ENCODE peak calls at places on chromosomes 1 and 21, in four cellular contexts. L, F, W and M are unnamed samples.
A peak's percentile ranks its signal among the peaks of the same experiment; 100 is the strongest.

GRCh38 chr1:178388398-178389161 is 108.2 kb downstream of the CLEC20A start:
- DNase-seq in L (peak; percentile 70), F (no peak), W (no peak), M (no peak)

GRCh38 chr1:187384504-187384903 is 555.8 kb downstream of the PLA2G4A start:
- DNase-seq in F (no peak), W (no peak), L (no peak), M (no peak)

GRCh38 chr1:116902718-116903390 is 6.9 kb upstream of the PTGFRN start:
- DNase-seq in F (no peak), W (no peak), L (no peak), M (no peak)

GRCh38 chr1:2360588-2361364 is 30.6 kb downstream of the MORN1 start:
- DNase-seq in L (peak; percentile 5), F (no peak), W (no peak), M (no peak)

GRCh38 chr1:67336783-67337182 is 29.1 kb downstream of the IL12RB2 start:
- DNase-seq in W (no peak), L (no peak), F (no peak), M (peak; percentile 52)

GRCh38 chr1:9538669-9539164 is 548 bp upstream of the SLC25A33 start:
- DNase-seq in F (no peak), W (no peak), L (no peak), M (no peak)

GRCh38 chr1:37739222-37739621 is 25.7 kb downstream of the EPHA10 start:
- DNase-seq in F (peak; percentile 77), L (no peak), W (peak; percentile 59), M (no peak)

GRCh38 chr1:156655904-156656516 is 14.1 kb downstream of the BCAN start:
- DNase-seq in F (no peak), L (no peak), W (no peak), M (no peak)

GRCh38 chr1:230270185-230270939 is 155.8 kb downstream of the PGBD5 start:
- DNase-seq in L (peak; percentile 7), F (no peak), W (no peak), M (no peak)

GRCh38 chr21:34732388-34732821 is 63.6 kb downstream of the CLIC6 start:
- DNase-seq in L (no peak), W (no peak), F (no peak), M (no peak)

GRCh38 chr1:59107516-59107915 is 189.4 kb upstream of the FGGY start:
- DNase-seq in F (no peak), L (no peak), W (no peak), M (no peak)

GRCh38 chr1:147598631-147599361 is 57.5 kb downstream of the BCL9 start:
- DNase-seq in L (peak; percentile 15), F (no peak), W (peak; percentile 76), M (peak; percentile 63)

GRCh38 chr1:193157360-193157759 is 29.1 kb downstream of the B3GALT2 start:
- DNase-seq in W (peak; percentile 7), F (no peak), L (no peak), M (no peak)

GRCh38 chr1:193156117-193156825 is 30.1 kb downstream of the B3GALT2 start:
- DNase-seq in F (no peak), L (no peak), W (no peak), M (no peak)

GRCh38 chr1:193156826-193157142 is 29.6 kb downstream of the B3GALT2 start:
- DNase-seq in W (no peak), F (no peak), L (no peak), M (no peak)
- H4K20me1 ChIP-seq in W (no peaks in the 10 kb centered on the region), F (peaks cover 13% of the 10 kb centered on the region), L (peaks cover 6% of the 10 kb centered on the region), M (no peaks in the 10 kb centered on the region)

GRCh38 chr1:225424562-225425210 is 3.2 kb downstream of the LBR start:
- DNase-seq in W (no peak), L (peak; percentile 56), F (no peak), M (no peak)
- H4K20me1 ChIP-seq in W (peaks cover 39% of the 10 kb centered on the region), L (peaks cover 31% of the 10 kb centered on the region), F (peaks cover 8% of the 10 kb centered on the region), M (peaks cover 73% of the 10 kb centered on the region)

GRCh38 chr1:202133989-202134388 is 10.5 kb downstream of the ARL8A start:
- DNase-seq in F (no peak), W (no peak), L (no peak), M (no peak)

GRCh38 chr1:202133016-202133415 is 10.3 kb downstream of the GPR37L1 start:
- DNase-seq in W (peak; percentile 4), L (no peak), F (no peak), M (no peak)

GRCh38 chr1:202133521-202133920 is 10.8 kb downstream of the GPR37L1 start:
- DNase-seq in F (no peak), W (no peak), L (no peak), M (no peak)

GRCh38 chr1:202134645-202135172 is 9.8 kb downstream of the ARL8A start:
- DNase-seq in W (no peak), F (no peak), L (no peak), M (no peak)

GRCh38 chr1:202135221-202135721 is 9.3 kb downstream of the ARL8A start:
- DNase-seq in F (peak; percentile 24), L (peak; percentile 54), W (peak; percentile 84), M (peak; percentile 59)
- H4K20me1 ChIP-seq in F (no peaks in the 10 kb centered on the region), L (peaks cover 53% of the 10 kb centered on the region), W (peaks cover 18% of the 10 kb centered on the region), M (peaks cover 43% of the 10 kb centered on the region)

GRCh38 chr1:109399326-109399957 is 1.7 kb upstream of the SORT1 start:
- DNase-seq in W (peak; percentile 79), F (peak; percentile 56), L (peak; percentile 59), M (no peak)

GRCh38 chr1:109400035-109400655 is 2.4 kb upstream of the SORT1 start:
- DNase-seq in W (no peak), L (no peak), F (no peak), M (no peak)

GRCh38 chr1:109396971-109397370 is 747 bp downstream of the SORT1 start:
- DNase-seq in F (no peak), W (no peak), L (no peak), M (no peak)

GRCh38 chr1:109397451-109398342 is at the start of gene SORT1:
- DNase-seq in F (peak; percentile 74), L (peak; percentile 83), W (peak; percentile 93), M (peak; percentile 95)

GRCh38 chr1:109398343-109399225 is 866 bp upstream of the SORT1 start:
- DNase-seq in L (no peak), F (no peak), W (no peak), M (no peak)
- H4K20me1 ChIP-seq in L (no peaks in the 10 kb centered on the region), F (no peaks in the 10 kb centered on the region), W (no peaks in the 10 kb centered on the region), M (no peaks in the 10 kb centered on the region)

GRCh38 chr1:89996415-89997110 is 1.7 kb downstream of the ZNF326 start:
- DNase-seq in L (no peak), W (no peak), F (no peak), M (no peak)
- H4K20me1 ChIP-seq in L (peaks cover 17% of the 10 kb centered on the region), W (peaks cover 58% of the 10 kb centered on the region), F (no peaks in the 10 kb centered on the region), M (peaks cover 43% of the 10 kb centered on the region)

DNA sequence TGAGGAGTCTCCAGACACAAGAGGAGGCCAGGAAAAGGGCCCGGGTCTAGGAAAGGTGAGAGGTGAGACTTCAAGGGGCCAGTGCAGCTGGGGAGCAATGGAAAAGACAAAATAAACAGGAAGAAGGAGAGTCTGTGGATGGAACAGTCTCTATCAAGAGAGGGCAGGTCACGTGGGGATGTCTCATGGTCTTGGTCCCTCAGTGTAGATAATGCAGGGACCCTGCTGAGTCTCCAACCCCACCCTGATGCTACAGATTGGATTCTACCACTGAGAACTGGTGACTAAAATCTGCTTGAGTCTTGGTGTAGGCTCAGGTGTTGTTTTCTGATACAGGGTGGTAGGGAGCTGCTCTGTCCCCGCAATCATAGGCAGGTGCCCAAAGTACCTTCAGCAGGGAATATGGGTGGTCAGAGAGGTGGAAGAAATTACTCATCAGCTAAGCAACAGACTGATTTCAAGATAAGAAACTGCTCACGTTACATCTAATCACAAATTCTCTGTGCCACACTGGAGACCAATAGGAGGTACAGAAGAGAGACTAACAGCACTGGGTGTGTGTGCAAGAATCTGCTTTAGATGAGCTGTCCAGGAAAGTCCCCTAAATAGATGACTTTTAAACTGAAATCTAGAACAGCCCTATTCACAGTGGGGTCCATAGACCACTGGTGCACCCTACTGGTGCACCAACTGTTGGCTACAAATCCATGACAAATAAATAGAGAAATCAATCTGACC is 101.5 kb upstream of the TLR5 start:
- DNase-seq in F (no peak), W (no peak), L (peak; percentile 46), M (no peak)
- H4K20me1 ChIP-seq in F (no peaks in the 10 kb centered on the region), W (no peaks in the 10 kb centered on the region), L (no peaks in the 10 kb centered on the region), M (no peaks in the 10 kb centered on the region)

GRCh38 chr21:43727571-43728466 is 8.9 kb downstream of the PDXK start:
- DNase-seq in W (no peak), L (peak; percentile 22), F (no peak), M (no peak)
- H4K20me1 ChIP-seq in W (peaks cover 31% of the 10 kb centered on the region), L (peaks cover 35% of the 10 kb centered on the region), F (no peaks in the 10 kb centered on the region), M (peaks cover 48% of the 10 kb centered on the region)

GRCh38 chr1:205189162-205189561 is 22.3 kb downstream of the DSTYK start:
- DNase-seq in L (no peak), W (no peak), F (no peak), M (no peak)
- H4K20me1 ChIP-seq in L (peaks cover 28% of the 10 kb centered on the region), W (no peaks in the 10 kb centered on the region), F (no peaks in the 10 kb centered on the region), M (peaks cover 6% of the 10 kb centered on the region)

DNA sequence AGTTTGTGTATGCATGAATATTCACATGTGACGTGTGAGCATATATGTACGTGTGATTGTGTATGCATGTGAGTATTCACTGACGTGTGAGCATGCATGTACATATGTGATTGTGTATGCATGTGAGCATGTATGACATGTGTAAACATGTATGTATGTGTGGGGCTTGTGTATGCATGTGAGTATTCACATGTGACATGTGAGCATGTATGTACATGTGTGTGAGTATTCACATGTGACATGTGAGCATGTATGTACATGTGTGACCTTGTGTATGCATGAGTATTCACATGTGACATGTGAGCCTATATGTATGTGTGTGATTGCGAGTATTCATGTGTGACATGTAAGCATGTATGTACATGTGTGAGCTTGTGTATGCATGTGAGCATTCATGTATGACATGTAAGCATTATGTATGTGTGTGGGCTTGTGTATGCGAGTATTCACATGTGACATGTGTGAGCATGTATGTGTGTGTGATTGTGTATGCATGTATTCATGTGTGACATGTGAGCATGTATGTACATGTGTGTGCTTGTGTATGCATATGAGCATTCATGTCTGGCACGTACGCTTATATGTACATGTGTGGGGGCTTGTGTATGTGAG is 47.8 kb downstream of the COL18A1 start:
- DNase-seq in F (no peak), L (no peak), W (no peak), M (no peak)
- H4K20me1 ChIP-seq in F (no peaks in the 10 kb centered on the region), L (peaks cover 68% of the 10 kb centered on the region), W (no peaks in the 10 kb centered on the region), M (no peaks in the 10 kb centered on the region)